ENCODE peak calls at places on chromosome 14, in seven cellular contexts. I, K, Y, W, G, B and M are unnamed samples.
A peak's percentile ranks its signal among the peaks of the same experiment; 100 is the strongest.

GRCh38 chr14:101097109-101097793 is 193.7 kb upstream of the RTL1 start:
- DNase-seq in I (peak; percentile 2), K (no peak), Y (no peak), W (no peak), G (no peak), B (peak; percentile 94), M (no peak)

GRCh38 chr14:85319998-85320397 is 209.9 kb upstream of the FLRT2 start:
- DNase-seq in I (no peak), K (peak; percentile 83), Y (peak; percentile 65), W (no peak), G (no peak), B (no peak), M (peak; percentile 65)

GRCh38 chr14:92650581-92651105 is 97.8 kb downstream of the LGMN start:
- DNase-seq in I (no peak), K (no peak), Y (no peak), W (no peak), G (no peak), B (no peak), M (no peak)

GRCh38 chr14:53531730-53532129 is 378.6 kb upstream of the DDHD1 start:
- DNase-seq in I (no peak), K (no peak), Y (no peak), W (no peak), G (no peak), B (no peak), M (no peak)

GRCh38 chr14:104792945-104793702 is 2.4 kb downstream of the AKT1 start:
- DNase-seq in I (no peak), K (no peak), Y (no peak), W (no peak), G (no peak), B (no peak), M (no peak)

GRCh38 chr14:55366271-55366670 is 45.4 kb downstream of the ATG14 start:
- DNase-seq in I (no peak), K (peak; percentile 81), Y (peak; percentile 48), W (no peak), G (no peak), B (no peak), M (peak; percentile 77)

GRCh38 chr14:104970231-104971068 is 7.7 kb downstream of the AHNAK2 start:
- DNase-seq in I (peak; percentile 91), K (peak; percentile 98), Y (peak; percentile 86), W (peak; percentile 56), G (peak; percentile 92), B (peak; percentile 42), M (peak; percentile 96)

GRCh38 chr14:100619382-100620305 is 32.4 kb upstream of the BEGAIN start:
- DNase-seq in I (no peak), K (no peak), Y (no peak), W (no peak), G (no peak), B (no peak), M (no peak)

GRCh38 chr14:101464310-101464983 is 96.8 kb upstream of the DIO3 start:
- DNase-seq in I (no peak), K (no peak), Y (no peak), W (no peak), G (no peak), B (no peak), M (no peak)

GRCh38 chr14:97172644-97173043 is 375.5 kb downstream of the VRK1 start:
- DNase-seq in I (no peak), K (no peak), Y (no peak), W (no peak), G (no peak), B (no peak), M (no peak)

GRCh38 chr14:60981626-60982455 is 796 bp downstream of the SLC38A6 start:
- DNase-seq in I (no peak), K (peak; percentile 88), Y (peak; percentile 89), W (no peak), G (no peak), B (peak; percentile 71), M (peak; percentile 96)

GRCh38 chr14:92415969-92416368 is 93.0 kb downstream of the SLC24A4 start:
- DNase-seq in I (no peak), K (no peak), Y (no peak), W (no peak), G (no peak), B (no peak), M (no peak)

GRCh38 chr14:104797112-104798044 is 1.8 kb upstream of the AKT1 start:
- DNase-seq in I (no peak), K (no peak), Y (no peak), W (no peak), G (no peak), B (peak; percentile 63), M (no peak)

GRCh38 chr14:61119006-61119405 is 138.0 kb downstream of the SLC38A6 start:
- DNase-seq in I (no peak), K (no peak), Y (no peak), W (no peak), G (no peak), B (no peak), M (no peak)

GRCh38 chr14:75711796-75712211 is 50.8 kb downstream of the TTLL5 start:
- DNase-seq in I (peak; percentile 32), K (peak; percentile 96), Y (peak; percentile 95), W (peak; percentile 34), G (peak; percentile 42), B (peak; percentile 87), M (peak; percentile 82)

GRCh38 chr14:102951034-102951433 is 28.6 kb downstream of the AMN start:
- DNase-seq in I (no peak), K (no peak), Y (no peak), W (no peak), G (peak; percentile 55), B (no peak), M (no peak)
- H3K4me3 ChIP-seq in I (no peak overlapping the region), K (no peak overlapping the region), Y (no peak overlapping the region), W (no peak overlapping the region), G (no peak overlapping the region), B (no peak overlapping the region), M (no peak overlapping the region)

GRCh38 chr14:73719361-73719760 is 5.2 kb upstream of the PNMA1 start:
- DNase-seq in I (no peak), K (no peak), Y (no peak), W (no peak), G (no peak), B (no peak), M (no peak)

GRCh38 chr14:73718742-73719251 is 4.6 kb upstream of the PNMA1 start:
- DNase-seq in I (no peak), K (no peak), Y (no peak), W (no peak), G (peak; percentile 78), B (peak; percentile 79), M (no peak)

GRCh38 chr14:73719791-73720190 is 5.6 kb upstream of the PNMA1 start:
- DNase-seq in I (no peak), K (no peak), Y (no peak), W (no peak), G (no peak), B (no peak), M (no peak)

GRCh38 chr14:73717247-73717646 is 3.1 kb upstream of the PNMA1 start:
- DNase-seq in I (no peak), K (no peak), Y (no peak), W (no peak), G (peak; percentile 31), B (no peak), M (no peak)

DNA sequence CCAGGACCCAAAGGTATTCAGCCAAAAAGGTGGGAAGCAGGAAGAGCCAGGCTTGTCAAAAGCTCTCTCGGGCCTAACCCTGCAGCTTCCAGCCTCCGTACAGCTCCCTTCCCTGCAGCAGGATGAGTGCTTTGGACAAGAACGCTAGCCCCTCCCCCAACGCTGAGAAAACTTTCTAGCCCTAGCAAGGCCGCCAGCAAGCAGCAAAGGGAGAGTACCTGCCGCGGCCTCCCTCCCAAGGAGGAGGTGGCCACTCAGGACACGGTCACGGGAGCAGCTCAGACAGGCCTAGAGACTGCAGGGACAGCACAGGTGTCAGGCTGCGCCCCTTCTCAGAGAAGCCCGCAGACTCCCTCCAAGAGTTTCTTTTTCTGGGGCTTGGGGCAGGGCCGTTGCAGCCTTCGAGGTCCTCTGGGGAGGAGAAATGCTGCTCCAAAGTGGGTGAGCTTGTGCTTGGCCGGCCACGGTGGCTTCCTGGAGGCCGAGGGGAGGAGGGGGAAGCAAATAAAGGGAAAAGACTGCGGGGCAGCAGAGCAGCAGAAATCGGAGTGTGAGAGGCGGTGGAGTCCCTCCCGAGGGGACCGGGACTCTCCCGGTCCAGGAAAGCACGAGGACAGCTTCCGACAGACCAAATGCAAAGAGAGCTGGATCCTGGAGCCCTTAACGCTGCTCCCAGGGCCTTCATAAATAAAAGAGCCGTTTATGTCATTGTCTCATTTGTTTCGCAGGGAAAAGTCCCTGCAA is 4.0 kb upstream of the PNMA1 start:
- DNase-seq in I (no peak), K (no peak), Y (no peak), W (no peak), G (peak; percentile 65), B (peak; percentile 83), M (no peak)
- H3K4me3 ChIP-seq in I (no peak overlapping the region), K (no peak overlapping the region), Y (no peak overlapping the region), W (no peak overlapping the region), G (no peak overlapping the region), B (no peak overlapping the region), M (no peak overlapping the region)

GRCh38 chr14:99260652-99261551 is 11.1 kb downstream of the BCL11B start:
- DNase-seq in I (peak; percentile 17), K (no peak), Y (no peak), W (no peak), G (no peak), B (no peak), M (no peak)

GRCh38 chr14:99263564-99264330 is 8.2 kb downstream of the BCL11B start:
- DNase-seq in I (no peak), K (no peak), Y (no peak), W (no peak), G (no peak), B (no peak), M (no peak)

GRCh38 chr14:99260116-99260515 is 11.9 kb downstream of the BCL11B start:
- DNase-seq in I (no peak), K (no peak), Y (no peak), W (no peak), G (no peak), B (no peak), M (no peak)

GRCh38 chr14:99262977-99263448 is 9.0 kb downstream of the BCL11B start:
- DNase-seq in I (no peak), K (no peak), Y (no peak), W (no peak), G (no peak), B (peak; percentile 93), M (no peak)

DNA sequence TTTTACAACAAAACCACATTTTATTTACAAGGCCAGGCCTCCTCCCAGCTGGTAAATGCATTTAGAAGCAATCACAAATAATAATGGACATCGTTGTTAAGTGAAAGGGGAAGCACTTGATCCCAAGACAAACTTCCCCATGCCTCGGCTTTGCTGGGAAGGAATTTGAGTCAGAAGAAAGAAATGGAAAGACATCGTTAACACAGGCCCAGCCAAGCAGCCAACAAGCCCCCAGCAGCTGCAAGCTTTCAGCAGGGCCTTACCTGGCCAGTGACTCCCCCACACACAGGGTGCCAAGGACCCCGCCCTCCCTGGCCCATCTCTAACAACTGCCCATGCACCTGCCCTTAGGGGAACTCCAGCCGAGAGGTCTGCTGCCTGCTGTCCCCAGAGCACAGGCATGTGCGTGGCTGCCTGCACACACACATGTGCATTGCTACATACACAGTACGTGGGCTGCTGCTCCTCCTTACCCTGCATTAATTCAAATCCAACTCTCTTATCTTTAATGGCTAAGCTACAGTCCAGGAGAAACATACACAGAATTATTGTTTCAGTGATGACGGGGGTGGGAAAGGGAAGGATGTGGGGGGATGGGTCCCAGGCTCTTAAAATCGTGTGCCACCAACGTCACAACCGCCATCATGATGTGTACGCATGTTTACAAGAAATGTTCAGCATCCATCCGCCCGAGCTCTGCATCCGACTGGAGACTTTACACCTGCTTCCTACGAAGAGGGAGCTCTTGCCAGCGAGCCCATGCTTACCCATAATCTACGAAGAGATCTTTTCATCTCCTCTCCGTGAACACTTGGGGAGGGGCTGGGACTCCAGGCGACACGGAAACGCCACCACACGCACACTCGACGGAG is 9.8 kb downstream of the BCL11B start:
- DNase-seq in I (no peak), K (no peak), Y (no peak), W (no peak), G (no peak), B (no peak), M (no peak)
- H3K4me3 ChIP-seq in I (no peak overlapping the region), K (no peak overlapping the region), Y (no peak overlapping the region), W (no peak overlapping the region), G (no peak overlapping the region), B (no peak overlapping the region), M (no peak overlapping the region)

GRCh38 chr14:99602788-99603415 is 1.1 kb downstream of the CCDC85C start:
- DNase-seq in I (no peak), K (no peak), Y (no peak), W (no peak), G (no peak), B (no peak), M (no peak)
- H3K4me3 ChIP-seq in I (no peak overlapping the region), K (peak overlapping the region; percentile 57), Y (peak overlapping the region; percentile 58), W (peak overlapping the region; percentile 31), G (peak overlapping the region; percentile 51), B (no peak overlapping the region), M (no peak overlapping the region)